ENCODE peak calls at places on chromosomes 2 and 18, in five cellular contexts. C, V, E, W and H are unnamed samples.
A peak's percentile ranks its signal among the peaks of the same experiment; 100 is the strongest.

GRCh38 chr18:50286391-50287027 is 983 bp downstream of the CXXC1 start:
- DNase-seq in C (no peak), V (no peak), E (no peak), W (no peak), H (no peak)

GRCh38 chr2:139721454-139721995 is 941.3 kb upstream of the NXPH2 start:
- DNase-seq in C (no peak), V (no peak), E (no peak), W (no peak), H (no peak)

GRCh38 chr18:13813271-13813849 is 10.6 kb upstream of the MC5R start:
- DNase-seq in C (peak; percentile 50), V (no peak), E (no peak), W (peak; percentile 74), H (peak; percentile 30)

GRCh38 chr2:152740743-152741328 is 22.4 kb downstream of the ARL6IP6 start:
- DNase-seq in C (no peak), V (no peak), E (no peak), W (peak; percentile 40), H (no peak)

GRCh38 chr2:2569836-2570235 is 238.8 kb upstream of the MYT1L start:
- DNase-seq in C (no peak), V (no peak), E (no peak), W (no peak), H (no peak)

GRCh38 chr2:238509151-238509820 is 82.6 kb downstream of the ASB1 start:
- DNase-seq in C (no peak), V (no peak), E (no peak), W (no peak), H (no peak)

GRCh38 chr2:192886636-192887035 is 691.9 kb upstream of the TMEFF2 start:
- DNase-seq in C (no peak), V (no peak), E (no peak), W (no peak), H (no peak)

GRCh38 chr2:235666240-235666781 is 172.5 kb downstream of the AGAP1 start:
- DNase-seq in C (peak; percentile 56), V (no peak), E (no peak), W (no peak), H (peak; percentile 62)

GRCh38 chr2:159156834-159157233 is 129.7 kb downstream of the WDSUB1 start:
- DNase-seq in C (peak; percentile 44), V (no peak), E (no peak), W (no peak), H (no peak)

GRCh38 chr2:84388133-84388532 is 70.9 kb downstream of the SUCLG1 start:
- DNase-seq in C (no peak), V (no peak), E (no peak), W (no peak), H (no peak)

GRCh38 chr2:54422072-54422581 is 34.0 kb upstream of the SPTBN1 start:
- DNase-seq in C (no peak), V (no peak), E (no peak), W (no peak), H (peak; percentile 64)

GRCh38 chr18:12765127-12765526 is 62.3 kb downstream of the PSMG2 start:
- DNase-seq in C (no peak), V (no peak), E (no peak), W (no peak), H (no peak)

GRCh38 chr2:152587187-152587947 is 129.9 kb downstream of the PRPF40A start:
- DNase-seq in C (no peak), V (no peak), E (no peak), W (no peak), H (no peak)

GRCh38 chr2:174645316-174645715 is 47.7 kb upstream of the WIPF1 start:
- DNase-seq in C (no peak), V (no peak), E (no peak), W (no peak), H (no peak)

GRCh38 chr2:105858868-105859693 is 114.4 kb downstream of the NCK2 start:
- DNase-seq in C (no peak), V (no peak), E (no peak), W (no peak), H (no peak)

GRCh38 chr18:36454258-36454657 is 156.7 kb downstream of the FHOD3 start:
- DNase-seq in C (no peak), V (no peak), E (no peak), W (no peak), H (no peak)

GRCh38 chr18:50558948-50559749 is 738 bp upstream of the MAPK4 start:
- DNase-seq in C (no peak), V (no peak), E (no peak), W (no peak), H (no peak)

GRCh38 chr2:85777441-85777861 is 23.7 kb downstream of the ATOH8 start:
- DNase-seq in C (no peak), V (no peak), E (no peak), W (no peak), H (no peak)

GRCh38 chr2:96209011-96209728 is 543 bp upstream of the STARD7 start:
- DNase-seq in C (no peak), V (no peak), E (no peak), W (no peak), H (no peak)

GRCh38 chr18:59109375-59109774 is 30.3 kb upstream of the SEC11C start:
- DNase-seq in C (no peak), V (no peak), E (no peak), W (no peak), H (no peak)

GRCh38 chr2:64426191-64426952 is 27.6 kb upstream of the LGALSL start:
- DNase-seq in C (no peak), V (no peak), E (no peak), W (no peak), H (no peak)

GRCh38 chr18:56298935-56299334 is 339.5 kb downstream of the TXNL1 start:
- DNase-seq in C (no peak), V (no peak), E (no peak), W (no peak), H (no peak)

GRCh38 chr2:125456851-125457250 is 1199.1 kb upstream of the GYPC start:
- DNase-seq in C (no peak), V (no peak), E (no peak), W (no peak), H (no peak)

GRCh38 chr2:172086349-172087190 is 1.3 kb downstream of the DLX1 start:
- DNase-seq in C (no peak), V (peak; percentile 30), E (no peak), W (peak; percentile 70), H (no peak)

GRCh38 chr2:163467206-163467605 is 268.6 kb downstream of the FIGN start:
- DNase-seq in C (no peak), V (no peak), E (no peak), W (no peak), H (no peak)

GRCh38 chr2:38230756-38231155 is 146.3 kb downstream of the ATL2 start:
- DNase-seq in C (no peak), V (no peak), E (no peak), W (no peak), H (no peak)

GRCh38 chr2:239158641-239159475 is 242.0 kb downstream of the HDAC4 start:
- DNase-seq in C (no peak), V (peak; percentile 8), E (peak; percentile 89), W (no peak), H (no peak)

GRCh38 chr2:165203689-165204559 is at the start of gene SCN3A:
- DNase-seq in C (no peak), V (no peak), E (no peak), W (peak; percentile 14), H (no peak)

GRCh38 chr2:127407661-127408003 is 10.6 kb upstream of the PROC start:
- DNase-seq in C (no peak), V (no peak), E (no peak), W (no peak), H (no peak)

GRCh38 chr2:45670646-45671045 is 19.2 kb downstream of the PRKCE start:
- DNase-seq in C (no peak), V (no peak), E (no peak), W (no peak), H (no peak)

GRCh38 chr2:406876-407275 is 119.0 kb upstream of the ALKAL2 start:
- DNase-seq in C (no peak), V (no peak), E (no peak), W (no peak), H (no peak)

GRCh38 chr2:149908731-149909690 is 321.4 kb upstream of the MMADHC start:
- DNase-seq in C (peak; percentile 5), V (no peak), E (no peak), W (no peak), H (no peak)

GRCh38 chr18:3117493-3118192 is 102.1 kb downstream of the MYOM1 start:
- DNase-seq in C (no peak), V (no peak), E (no peak), W (no peak), H (no peak)
- TF ChIP-seq CTCF in C (no peak), V (no peak), E (no peak), W (no peak), H (no peak)

GRCh38 chr2:7632420-7632819 is 715.2 kb downstream of the RNF144A start:
- DNase-seq in C (no peak), V (no peak), E (no peak), W (no peak), H (no peak)

GRCh38 chr2:7634370-7634769 is 717.2 kb downstream of the RNF144A start:
- DNase-seq in C (no peak), V (no peak), E (no peak), W (no peak), H (no peak)

GRCh38 chr2:7639476-7639875 is 722.3 kb downstream of the RNF144A start:
- DNase-seq in C (no peak), V (no peak), E (no peak), W (no peak), H (no peak)

GRCh38 chr2:7633556-7634153 is 716.4 kb downstream of the RNF144A start:
- DNase-seq in C (no peak), V (no peak), E (no peak), W (no peak), H (no peak)
- TF ChIP-seq CTCF in C (no peak), V (no peak), E (no peak), W (no peak), H (no peak)

DNA sequence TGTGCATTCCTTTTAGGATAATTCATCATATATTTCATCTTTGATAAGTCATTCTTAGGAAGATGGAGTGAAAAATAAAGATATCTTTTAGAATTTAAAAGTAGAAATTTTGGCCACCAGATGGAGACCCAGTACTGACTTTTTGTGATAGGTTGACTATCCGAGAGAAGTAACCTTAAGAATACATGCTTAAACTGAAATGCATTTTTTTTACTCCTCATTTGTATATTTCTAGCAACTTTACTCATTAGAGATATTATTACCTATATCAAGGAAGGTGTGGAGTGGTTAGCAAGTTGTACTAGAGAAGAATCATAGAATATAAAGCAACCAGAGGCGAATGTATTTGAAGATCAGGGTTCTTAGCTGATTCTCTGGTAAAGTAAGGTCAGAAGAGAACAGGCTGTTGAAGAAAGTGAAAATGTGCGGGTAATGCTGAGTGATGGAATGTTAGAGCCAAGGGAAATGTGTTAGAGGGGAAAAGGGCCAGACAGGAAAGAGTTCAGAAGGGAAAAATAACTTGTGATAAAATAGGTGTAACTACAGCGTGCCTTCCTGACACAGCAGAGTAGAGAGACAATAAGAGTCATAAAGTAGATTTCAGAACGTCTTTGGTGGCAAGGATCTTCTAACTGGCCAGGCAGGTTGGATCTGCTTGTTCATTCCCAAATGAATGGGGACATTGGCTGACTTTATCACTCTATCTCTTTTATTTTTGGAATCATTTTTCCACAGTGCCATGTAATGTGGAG is 52.3 kb downstream of the TDRD15 start:
- DNase-seq in C (no peak), V (no peak), E (no peak), W (no peak), H (no peak)
- TF ChIP-seq CTCF in C (no peak), V (peak; percentile 70), E (peak; percentile 84), W (no peak), H (no peak)

GRCh38 chr2:21396252-21396651 is 272.5 kb downstream of the TDRD15 start:
- DNase-seq in C (no peak), V (no peak), E (no peak), W (no peak), H (no peak)

GRCh38 chr2:21392660-21393059 is 268.9 kb downstream of the TDRD15 start:
- DNase-seq in C (no peak), V (no peak), E (no peak), W (no peak), H (no peak)

GRCh38 chr2:21395366-21395765 is 271.6 kb downstream of the TDRD15 start:
- DNase-seq in C (no peak), V (no peak), E (no peak), W (peak; percentile 6), H (no peak)
- TF ChIP-seq CTCF in C (no peak), V (no peak), E (peak; percentile 18), W (no peak), H (no peak)